ENCODE peak calls at places on chromosomes 6 and 20, in five cellular contexts. W is adrenal gland; Z is CD4-positive, alpha-beta T cell; O is CD4-positive, alpha-beta memory T cell; E is K562. M is an unnamed sample.

GRCh38 chr6:44306710-44307109 is 6.4 kb downstream of the AARS2 start:
- DNase-seq in E (no peak), Z (no peak), O (no peak), W (no peak), M (no peak)

GRCh38 chr6:98039876-98040605 is 757.0 kb upstream of the MMS22L start:
- DNase-seq in O (no peak), W (no peak), E (no peak), Z (no peak), M (no peak)

GRCh38 chr6:11791354-11792107 is 12.9 kb upstream of the ADTRP start:
- DNase-seq in Z (no peak), E (no peak), W (no peak), O (no peak), M (no peak)

GRCh38 chr6:1916334-1916985 is 306.7 kb downstream of the FOXC1 start:
- DNase-seq in W (no peak), O (no peak), E (no peak), Z (no peak), M (peak; percentile 21)

GRCh38 chr6:3138341-3138740 is 19.0 kb downstream of the TUBB2A start:
- DNase-seq in W (no peak), E (no peak), Z (no peak), O (no peak), M (no peak)

GRCh38 chr20:44706371-44707258 is 8.6 kb upstream of the CCN5 start:
- DNase-seq in Z (no peak), W (no peak), E (no peak), O (no peak), M (no peak)

GRCh38 chr6:107124934-107125348 is 9.6 kb upstream of the BEND3 start:
- DNase-seq in W (no peak), E (no peak), O (no peak), Z (no peak), M (no peak)

GRCh38 chr20:61263084-61263695 is 11.1 kb downstream of the CDH4 start:
- DNase-seq in E (peak; percentile 29), W (peak; percentile 22), Z (no peak), O (no peak), M (no peak)

GRCh38 chr6:41684311-41685182 is 46.3 kb downstream of the MDFI start:
- DNase-seq in W (no peak), O (no peak), E (no peak), Z (no peak), M (no peak)

GRCh38 chr20:17655865-17656489 is 26.1 kb downstream of the RRBP1 start:
- DNase-seq in Z (no peak), O (no peak), E (peak; percentile 13), W (no peak), M (no peak)

GRCh38 chr6:169291639-169292339 is 38.1 kb upstream of the THBS2 start:
- DNase-seq in Z (no peak), W (no peak), O (no peak), E (no peak), M (no peak)

GRCh38 chr20:40571625-40572024 is 117.4 kb downstream of the MAFB start:
- DNase-seq in E (no peak), W (peak; percentile 19), O (no peak), Z (no peak), M (no peak)

GRCh38 chr20:62120990-62121775 is 1.1 kb upstream of the LSM14B start:
- DNase-seq in E (peak; percentile 69), W (peak; percentile 61), O (no peak), Z (no peak), M (no peak)

GRCh38 chr6:139544699-139545052 is 170.2 kb upstream of the CITED2 start:
- DNase-seq in Z (no peak), E (peak; percentile 31), W (no peak), O (no peak), M (no peak)

GRCh38 chr20:33859157-33859695 is 48.1 kb downstream of the CHMP4B start:
- DNase-seq in W (no peak), E (no peak), O (peak; percentile 34), Z (peak; percentile 47), M (no peak)

GRCh38 chr6:159565181-159565580 is 127.9 kb downstream of the SOD2 start:
- DNase-seq in W (no peak), E (no peak), Z (no peak), O (no peak), M (no peak)

GRCh38 chr6:124119591-124119990 is 315.9 kb downstream of the NKAIN2 start:
- DNase-seq in O (no peak), Z (no peak), E (no peak), W (no peak), M (no peak)

GRCh38 chr6:41085182-41085581 is 12.4 kb downstream of the NFYA start:
- DNase-seq in O (no peak), Z (no peak), W (no peak), E (no peak), M (no peak)

GRCh38 chr6:35776364-35777215 is at the start of gene CLPSL2:
- DNase-seq in Z (no peak), W (no peak), E (no peak), O (no peak), M (no peak)

GRCh38 chr6:42394881-42395620 is 56.7 kb downstream of the TRERF1 start:
- DNase-seq in E (no peak), Z (no peak), W (no peak), O (no peak), M (no peak)

GRCh38 chr6:167324111-167324510 is 775 bp upstream of the TTLL2 start:
- DNase-seq in Z (no peak), O (no peak), W (no peak), E (no peak), M (no peak)

GRCh38 chr6:29961966-29962365 is 19.6 kb downstream of the HLA-A start:
- DNase-seq in O (no peak), W (peak; percentile 53), Z (no peak), E (no peak), M (no peak)

GRCh38 chr20:63702751-63703470 is 4.9 kb downstream of the ARFRP1 start:
- DNase-seq in W (no peak), Z (no peak), O (no peak), E (no peak), M (no peak)

GRCh38 chr20:5309971-5310370 is 6.8 kb downstream of the PROKR2 start:
- DNase-seq in Z (no peak), E (no peak), O (no peak), W (no peak), M (no peak)

GRCh38 chr20:3785240-3786125 is 1.1 kb downstream of the CENPB start:
- DNase-seq in O (no peak), W (peak; percentile 48), E (peak; percentile 45), Z (no peak), M (no peak)

GRCh38 chr6:122012576-122012975 is 386.9 kb upstream of the HSF2 start:
- DNase-seq in E (no peak), Z (no peak), W (no peak), O (no peak), M (no peak)

GRCh38 chr20:45890997-45891983 is at the start of the genes CTSA and NEURL2:
- DNase-seq in E (peak; percentile 96), W (peak; percentile 96), O (peak; percentile 79), Z (peak; percentile 76), M (peak; percentile 84)

GRCh38 chr20:45892828-45893500 is 1.8 kb downstream of the CTSA start:
- DNase-seq in W (peak; percentile 53), Z (no peak), O (no peak), E (no peak), M (no peak)

GRCh38 chr20:45890077-45890996 is 671 bp downstream of the NEURL2 start:
- DNase-seq in W (peak; percentile 73), E (no peak), O (peak; percentile 37), Z (peak; percentile 33), M (no peak)

GRCh38 chr20:45893831-45894230 is 2.7 kb downstream of the CTSA start:
- DNase-seq in O (no peak), W (no peak), Z (no peak), E (no peak), M (no peak)

GRCh38 chr20:45892049-45892816 is 1.1 kb downstream of the CTSA start:
- DNase-seq in O (no peak), E (peak; percentile 58), W (peak; percentile 75), Z (no peak), M (no peak)
- H3K27ac ChIP-seq in O (peak overlapping the region; percentile 74), E (no peak overlapping the region), W (peak overlapping the region; percentile 95), Z (no peak overlapping the region), M (peak overlapping the region; percentile 47)

GRCh38 chr6:7624781-7625710 is 35.0 kb downstream of the SNRNP48 start:
- DNase-seq in E (no peak), W (no peak), Z (no peak), O (no peak), M (no peak)

GRCh38 chr6:7615611-7616383 is 25.8 kb downstream of the SNRNP48 start:
- DNase-seq in E (peak; percentile 77), W (peak; percentile 36), O (peak; percentile 34), Z (peak; percentile 19), M (no peak)

GRCh38 chr6:7617954-7618764 is 28.2 kb downstream of the SNRNP48 start:
- DNase-seq in W (peak; percentile 75), Z (no peak), E (no peak), O (no peak), M (no peak)

DNA sequence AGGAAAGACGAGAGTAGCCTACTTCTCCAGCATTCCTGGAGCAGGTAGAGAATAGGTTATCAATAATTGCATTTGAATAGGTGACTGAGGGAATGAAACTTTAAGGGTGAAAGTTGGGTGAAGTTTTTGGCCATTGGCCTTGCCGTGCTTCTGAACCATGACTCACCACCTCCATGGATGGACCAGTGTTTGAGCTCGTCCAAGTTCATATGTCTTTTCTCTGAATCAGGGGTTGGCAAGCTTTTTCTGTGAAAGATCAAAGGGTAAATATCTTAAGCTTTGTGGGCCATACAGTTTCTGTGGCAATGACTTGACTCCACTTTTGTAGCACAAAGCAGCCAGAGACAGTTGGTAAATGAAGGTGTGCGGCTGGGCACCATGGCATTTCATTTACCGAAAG is 31.8 kb downstream of the SNRNP48 start:
- DNase-seq in Z (no peak), E (no peak), O (no peak), W (no peak), M (no peak)
- H3K27ac ChIP-seq in Z (no peak overlapping the region), E (no peak overlapping the region), O (no peak overlapping the region), W (no peak overlapping the region), M (no peak overlapping the region)

GRCh38 chr6:127484207-127484858 is 25.1 kb upstream of the KIAA0408 start:
- DNase-seq in W (no peak), E (no peak), O (peak; percentile 29), Z (no peak), M (no peak)

GRCh38 chr6:127482318-127482717 is 23.1 kb upstream of the KIAA0408 start:
- DNase-seq in E (no peak), Z (no peak), W (no peak), O (no peak), M (no peak)

GRCh38 chr6:127481081-127481480 is 21.9 kb upstream of the KIAA0408 start:
- DNase-seq in W (no peak), E (no peak), Z (no peak), O (no peak), M (no peak)

GRCh38 chr6:127481628-127482027 is 22.4 kb upstream of the KIAA0408 start:
- DNase-seq in O (no peak), Z (no peak), E (no peak), W (peak; percentile 66), M (no peak)

GRCh38 chr6:127483399-127484055 is 24.3 kb upstream of the KIAA0408 start:
- DNase-seq in E (no peak), W (no peak), O (no peak), Z (no peak), M (no peak)
- H3K27ac ChIP-seq in E (no peak overlapping the region), W (no peak overlapping the region), O (peak overlapping the region; percentile 41), Z (no peak overlapping the region), M (no peak overlapping the region)

DNA sequence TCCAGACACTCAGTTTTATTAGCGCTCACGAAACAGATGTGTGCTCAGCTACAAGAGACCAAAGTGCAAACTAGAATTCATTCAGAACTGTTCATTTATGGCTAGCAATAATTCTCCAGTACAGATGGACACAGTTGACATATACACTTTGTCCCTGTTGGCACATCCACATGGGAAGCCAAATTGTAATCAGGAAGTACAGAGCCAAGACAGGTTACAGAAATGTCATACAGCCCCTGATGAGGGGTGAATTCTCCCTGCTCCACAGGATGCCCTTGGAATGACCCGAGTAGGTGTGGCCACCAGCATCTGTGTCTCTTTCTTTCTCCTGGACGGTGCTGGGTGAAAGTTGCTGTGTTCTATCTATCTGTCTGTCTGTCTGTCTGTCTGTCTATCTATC is 7.6 kb downstream of the DHX35 start:
- DNase-seq in Z (no peak), W (no peak), O (no peak), E (no peak), M (no peak)
- H3K27ac ChIP-seq in Z (no peak overlapping the region), W (no peak overlapping the region), O (no peak overlapping the region), E (no peak overlapping the region), M (peak overlapping the region; percentile 79)